ENCODE peak calls at places on chromosomes 5 and 9, in nine cellular contexts. One of them, this sample, is unnamed.

GRCh38 chr9:137359850-137360249 is 57.8 kb upstream of the NRARP start:
- DNase-seq in ACHN: no peak
- DNase-seq in iPS DF 6.9: no peak
- DNase-seq in IMR-90: no peak
- DNase-seq in activated gamma-delta T cell treated with Interleukin-2 at 50 U/mL for 16 hours: no peak
- DNase-seq in EL: no peak
- DNase-seq in cardiac muscle cell: no peak
- DNase-seq in HCT116: no peak
- DNase-seq in NCI-H2171 treated with DMSO at 0.1 percent for 48 hours: no peak
- DNase-seq in this sample: no peak

GRCh38 chr5:168227973-168228615 is 63.4 kb upstream of the WWC1 start:
- DNase-seq in activated gamma-delta T cell treated with Interleukin-2 at 50 U/mL for 16 hours: peak
- DNase-seq in iPS DF 6.9: no peak
- DNase-seq in ACHN: no peak
- DNase-seq in EL: no peak
- DNase-seq in cardiac muscle cell: peak
- DNase-seq in NCI-H2171 treated with DMSO at 0.1 percent for 48 hours: no peak
- DNase-seq in IMR-90: no peak
- DNase-seq in HCT116: no peak
- DNase-seq in this sample: no peak

GRCh38 chr5:179370490-179371122 is 25.3 kb upstream of the ADAMTS2 start:
- DNase-seq in IMR-90: no peak
- DNase-seq in cardiac muscle cell: no peak
- DNase-seq in activated gamma-delta T cell treated with Interleukin-2 at 50 U/mL for 16 hours: no peak
- DNase-seq in EL: no peak
- DNase-seq in ACHN: no peak
- DNase-seq in HCT116: no peak
- DNase-seq in NCI-H2171 treated with DMSO at 0.1 percent for 48 hours: no peak
- DNase-seq in iPS DF 6.9: no peak
- DNase-seq in this sample: no peak

GRCh38 chr5:28254846-28255245 is 1216.5 kb upstream of the CDH9 start:
- DNase-seq in NCI-H2171 treated with DMSO at 0.1 percent for 48 hours: no peak
- DNase-seq in iPS DF 6.9: no peak
- DNase-seq in HCT116: no peak
- DNase-seq in cardiac muscle cell: no peak
- DNase-seq in EL: no peak
- DNase-seq in IMR-90: no peak
- DNase-seq in activated gamma-delta T cell treated with Interleukin-2 at 50 U/mL for 16 hours: no peak
- DNase-seq in ACHN: no peak
- DNase-seq in this sample: no peak

GRCh38 chr9:137618105-137619067 is at the start of gene EHMT1:
- DNase-seq in ACHN: peak
- DNase-seq in HCT116: peak
- DNase-seq in cardiac muscle cell: peak
- DNase-seq in NCI-H2171 treated with DMSO at 0.1 percent for 48 hours: peak
- DNase-seq in IMR-90: peak
- DNase-seq in EL: peak
- DNase-seq in iPS DF 6.9: no peak
- DNase-seq in activated gamma-delta T cell treated with Interleukin-2 at 50 U/mL for 16 hours: peak
- DNase-seq in this sample: peak

GRCh38 chr5:131990716-131991115 is 20.7 kb downstream of the ACSL6 start:
- DNase-seq in NCI-H2171 treated with DMSO at 0.1 percent for 48 hours: no peak
- DNase-seq in HCT116: no peak
- DNase-seq in iPS DF 6.9: no peak
- DNase-seq in IMR-90: no peak
- DNase-seq in activated gamma-delta T cell treated with Interleukin-2 at 50 U/mL for 16 hours: no peak
- DNase-seq in ACHN: no peak
- DNase-seq in cardiac muscle cell: no peak
- DNase-seq in EL: no peak
- DNase-seq in this sample: no peak

GRCh38 chr5:107858324-107858723 is 187.6 kb upstream of the EFNA5 start:
- DNase-seq in iPS DF 6.9: no peak
- DNase-seq in ACHN: no peak
- DNase-seq in EL: no peak
- DNase-seq in IMR-90: no peak
- DNase-seq in NCI-H2171 treated with DMSO at 0.1 percent for 48 hours: no peak
- DNase-seq in activated gamma-delta T cell treated with Interleukin-2 at 50 U/mL for 16 hours: no peak
- DNase-seq in HCT116: no peak
- DNase-seq in cardiac muscle cell: no peak
- DNase-seq in this sample: no peak

GRCh38 chr9:22158983-22159382 is 149.9 kb upstream of the CDKN2B start:
- DNase-seq in cardiac muscle cell: peak
- DNase-seq in HCT116: peak
- DNase-seq in IMR-90: peak
- DNase-seq in EL: peak
- DNase-seq in NCI-H2171 treated with DMSO at 0.1 percent for 48 hours: no peak
- DNase-seq in activated gamma-delta T cell treated with Interleukin-2 at 50 U/mL for 16 hours: no peak
- DNase-seq in ACHN: no peak
- DNase-seq in iPS DF 6.9: no peak
- DNase-seq in this sample: peak

GRCh38 chr9:99966720-99967119 is 60.3 kb downstream of the STX17 start:
- DNase-seq in EL: peak
- DNase-seq in ACHN: peak
- DNase-seq in cardiac muscle cell: peak
- DNase-seq in IMR-90: peak
- DNase-seq in NCI-H2171 treated with DMSO at 0.1 percent for 48 hours: no peak
- DNase-seq in iPS DF 6.9: peak
- DNase-seq in HCT116: peak
- DNase-seq in activated gamma-delta T cell treated with Interleukin-2 at 50 U/mL for 16 hours: no peak
- DNase-seq in this sample: peak

GRCh38 chr5:148297695-148298094 is 14.5 kb upstream of the SPINK7 start:
- DNase-seq in activated gamma-delta T cell treated with Interleukin-2 at 50 U/mL for 16 hours: no peak
- DNase-seq in IMR-90: no peak
- DNase-seq in ACHN: no peak
- DNase-seq in HCT116: no peak
- DNase-seq in NCI-H2171 treated with DMSO at 0.1 percent for 48 hours: no peak
- DNase-seq in EL: no peak
- DNase-seq in iPS DF 6.9: no peak
- DNase-seq in cardiac muscle cell: no peak
- DNase-seq in this sample: no peak

GRCh38 chr5:146574713-146575112 is 58.7 kb upstream of the GPR151 start:
- DNase-seq in NCI-H2171 treated with DMSO at 0.1 percent for 48 hours: no peak
- DNase-seq in activated gamma-delta T cell treated with Interleukin-2 at 50 U/mL for 16 hours: no peak
- DNase-seq in cardiac muscle cell: no peak
- DNase-seq in HCT116: no peak
- DNase-seq in EL: no peak
- DNase-seq in ACHN: no peak
- DNase-seq in IMR-90: no peak
- DNase-seq in iPS DF 6.9: no peak
- DNase-seq in this sample: no peak

GRCh38 chr9:90012825-90013425 is 408.1 kb downstream of the GADD45G start:
- DNase-seq in ACHN: no peak
- DNase-seq in iPS DF 6.9: no peak
- DNase-seq in HCT116: no peak
- DNase-seq in EL: no peak
- DNase-seq in IMR-90: no peak
- DNase-seq in activated gamma-delta T cell treated with Interleukin-2 at 50 U/mL for 16 hours: no peak
- DNase-seq in NCI-H2171 treated with DMSO at 0.1 percent for 48 hours: peak
- DNase-seq in cardiac muscle cell: no peak
- DNase-seq in this sample: no peak

GRCh38 chr5:181223041-181223728 is at the start of gene TRIM41:
- DNase-seq in HCT116: peak
- DNase-seq in EL: peak
- DNase-seq in IMR-90: peak
- DNase-seq in ACHN: peak
- DNase-seq in activated gamma-delta T cell treated with Interleukin-2 at 50 U/mL for 16 hours: peak
- DNase-seq in NCI-H2171 treated with DMSO at 0.1 percent for 48 hours: no peak
- DNase-seq in iPS DF 6.9: peak
- DNase-seq in cardiac muscle cell: peak
- DNase-seq in this sample: peak

GRCh38 chr5:28344803-28345433 is 1306.5 kb upstream of the CDH9 start:
- DNase-seq in HCT116: no peak
- DNase-seq in ACHN: peak
- DNase-seq in IMR-90: no peak
- DNase-seq in activated gamma-delta T cell treated with Interleukin-2 at 50 U/mL for 16 hours: no peak
- DNase-seq in iPS DF 6.9: peak
- DNase-seq in NCI-H2171 treated with DMSO at 0.1 percent for 48 hours: peak
- DNase-seq in cardiac muscle cell: peak
- DNase-seq in EL: no peak
- DNase-seq in this sample: peak

GRCh38 chr5:14685757-14686156 is 21.2 kb downstream of the OTULIN start:
- DNase-seq in HCT116: peak
- DNase-seq in ACHN: peak
- DNase-seq in IMR-90: peak
- DNase-seq in activated gamma-delta T cell treated with Interleukin-2 at 50 U/mL for 16 hours: peak
- DNase-seq in cardiac muscle cell: peak
- DNase-seq in NCI-H2171 treated with DMSO at 0.1 percent for 48 hours: peak
- DNase-seq in EL: peak
- DNase-seq in iPS DF 6.9: no peak
- DNase-seq in this sample: peak

GRCh38 chr9:70112981-70113380 is 69.3 kb downstream of the MAMDC2 start:
- DNase-seq in HCT116: no peak
- DNase-seq in cardiac muscle cell: no peak
- DNase-seq in ACHN: peak
- DNase-seq in iPS DF 6.9: no peak
- DNase-seq in NCI-H2171 treated with DMSO at 0.1 percent for 48 hours: no peak
- DNase-seq in IMR-90: no peak
- DNase-seq in activated gamma-delta T cell treated with Interleukin-2 at 50 U/mL for 16 hours: no peak
- DNase-seq in EL: peak
- DNase-seq in this sample: no peak

GRCh38 chr5:121987685-121988073 is 25.9 kb downstream of the SRFBP1 start:
- DNase-seq in activated gamma-delta T cell treated with Interleukin-2 at 50 U/mL for 16 hours: no peak
- DNase-seq in EL: no peak
- DNase-seq in HCT116: no peak
- DNase-seq in NCI-H2171 treated with DMSO at 0.1 percent for 48 hours: no peak
- DNase-seq in ACHN: no peak
- DNase-seq in iPS DF 6.9: no peak
- DNase-seq in cardiac muscle cell: no peak
- DNase-seq in IMR-90: peak
- DNase-seq in this sample: no peak

GRCh38 chr5:18395126-18396110 is 761.2 kb downstream of the TAF11L14 start:
- DNase-seq in HCT116: no peak
- DNase-seq in ACHN: no peak
- DNase-seq in cardiac muscle cell: no peak
- DNase-seq in NCI-H2171 treated with DMSO at 0.1 percent for 48 hours: no peak
- DNase-seq in activated gamma-delta T cell treated with Interleukin-2 at 50 U/mL for 16 hours: no peak
- DNase-seq in IMR-90: no peak
- DNase-seq in iPS DF 6.9: no peak
- DNase-seq in EL: no peak
- DNase-seq in this sample: no peak

GRCh38 chr5:139882961-139883539 is 87.4 kb downstream of the PSD2 start:
- DNase-seq in iPS DF 6.9: no peak
- DNase-seq in cardiac muscle cell: no peak
- DNase-seq in HCT116: no peak
- DNase-seq in EL: no peak
- DNase-seq in activated gamma-delta T cell treated with Interleukin-2 at 50 U/mL for 16 hours: no peak
- DNase-seq in ACHN: no peak
- DNase-seq in IMR-90: no peak
- DNase-seq in NCI-H2171 treated with DMSO at 0.1 percent for 48 hours: peak
- DNase-seq in this sample: no peak

GRCh38 chr9:126226991-126227937 is 99.4 kb upstream of the MVB12B start:
- DNase-seq in EL: no peak
- DNase-seq in activated gamma-delta T cell treated with Interleukin-2 at 50 U/mL for 16 hours: no peak
- DNase-seq in NCI-H2171 treated with DMSO at 0.1 percent for 48 hours: no peak
- DNase-seq in cardiac muscle cell: no peak
- DNase-seq in iPS DF 6.9: no peak
- DNase-seq in HCT116: no peak
- DNase-seq in IMR-90: no peak
- DNase-seq in ACHN: no peak
- DNase-seq in this sample: no peak

GRCh38 chr5:142215915-142216681 is 107.5 kb downstream of the NDFIP1 start:
- DNase-seq in IMR-90: peak
- DNase-seq in iPS DF 6.9: no peak
- DNase-seq in HCT116: peak
- DNase-seq in cardiac muscle cell: peak
- DNase-seq in ACHN: peak
- DNase-seq in EL: peak
- DNase-seq in activated gamma-delta T cell treated with Interleukin-2 at 50 U/mL for 16 hours: no peak
- DNase-seq in NCI-H2171 treated with DMSO at 0.1 percent for 48 hours: no peak
- DNase-seq in this sample: no peak

GRCh38 chr9:4862506-4863250 is 69.9 kb downstream of the RCL1 start:
- DNase-seq in cardiac muscle cell: peak
- DNase-seq in EL: peak
- DNase-seq in NCI-H2171 treated with DMSO at 0.1 percent for 48 hours: no peak
- DNase-seq in iPS DF 6.9: no peak
- DNase-seq in ACHN: no peak
- DNase-seq in HCT116: no peak
- DNase-seq in activated gamma-delta T cell treated with Interleukin-2 at 50 U/mL for 16 hours: no peak
- DNase-seq in IMR-90: peak
- DNase-seq in this sample: no peak

GRCh38 chr5:179768326-179769085 is 25.3 kb upstream of the LTC4S start:
- DNase-seq in iPS DF 6.9: no peak
- DNase-seq in ACHN: no peak
- DNase-seq in NCI-H2171 treated with DMSO at 0.1 percent for 48 hours: no peak
- DNase-seq in IMR-90: no peak
- DNase-seq in EL: no peak
- DNase-seq in activated gamma-delta T cell treated with Interleukin-2 at 50 U/mL for 16 hours: no peak
- DNase-seq in cardiac muscle cell: peak
- DNase-seq in HCT116: no peak
- DNase-seq in this sample: no peak

GRCh38 chr5:16313761-16314160 is 134.2 kb upstream of the MARCHF11 start:
- DNase-seq in cardiac muscle cell: no peak
- DNase-seq in EL: no peak
- DNase-seq in iPS DF 6.9: no peak
- DNase-seq in NCI-H2171 treated with DMSO at 0.1 percent for 48 hours: no peak
- DNase-seq in ACHN: no peak
- DNase-seq in IMR-90: no peak
- DNase-seq in HCT116: no peak
- DNase-seq in activated gamma-delta T cell treated with Interleukin-2 at 50 U/mL for 16 hours: no peak
- DNase-seq in this sample: no peak

GRCh38 chr5:6713274-6714181 is at the start of gene TENT4A:
- DNase-seq in activated gamma-delta T cell treated with Interleukin-2 at 50 U/mL for 16 hours: no peak
- DNase-seq in NCI-H2171 treated with DMSO at 0.1 percent for 48 hours: no peak
- DNase-seq in ACHN: peak
- DNase-seq in HCT116: no peak
- DNase-seq in cardiac muscle cell: peak
- DNase-seq in iPS DF 6.9: no peak
- DNase-seq in EL: no peak
- DNase-seq in IMR-90: no peak
- DNase-seq in this sample: peak